ENCODE peak calls at places on chromosomes 12 and 14, in four cellular contexts. One of them, this sample, is unnamed.

GRCh38 chr12:39892146-39892545 is 213.7 kb downstream of the SLC2A13 start:
- DNase-seq in hepatic stellate cell: no peak
- DNase-seq in LHCN-M2: peak
- DNase-seq in NCI-H1105 treated with DMSO at 0.1 percent for 48 hours: no peak
- DNase-seq in this sample: no peak

GRCh38 chr12:75998292-75999063 is 33.1 kb downstream of the PHLDA1 start:
- DNase-seq in hepatic stellate cell: no peak
- DNase-seq in LHCN-M2: peak
- DNase-seq in NCI-H1105 treated with DMSO at 0.1 percent for 48 hours: no peak
- DNase-seq in this sample: no peak

GRCh38 chr14:58501214-58501816 is 73.8 kb downstream of the KIAA0586 start:
- DNase-seq in hepatic stellate cell: peak
- DNase-seq in LHCN-M2: peak
- DNase-seq in NCI-H1105 treated with DMSO at 0.1 percent for 48 hours: peak
- DNase-seq in this sample: peak

GRCh38 chr12:1318327-1319031 is 275.9 kb downstream of the FBXL14 start:
- DNase-seq in hepatic stellate cell: no peak
- DNase-seq in LHCN-M2: peak
- DNase-seq in NCI-H1105 treated with DMSO at 0.1 percent for 48 hours: peak
- DNase-seq in this sample: no peak

GRCh38 chr12:95204141-95204866 is 13.0 kb downstream of the FGD6 start:
- DNase-seq in hepatic stellate cell: peak
- DNase-seq in LHCN-M2: peak
- DNase-seq in NCI-H1105 treated with DMSO at 0.1 percent for 48 hours: no peak
- DNase-seq in this sample: peak

GRCh38 chr14:69763761-69764510 is 3.0 kb upstream of the SRSF5 start:
- DNase-seq in hepatic stellate cell: no peak
- DNase-seq in LHCN-M2: no peak
- DNase-seq in NCI-H1105 treated with DMSO at 0.1 percent for 48 hours: no peak
- DNase-seq in this sample: peak

GRCh38 chr12:131928080-131928764 is 854 bp upstream of the PUS1 start:
- DNase-seq in hepatic stellate cell: no peak
- DNase-seq in LHCN-M2: no peak
- DNase-seq in NCI-H1105 treated with DMSO at 0.1 percent for 48 hours: no peak
- DNase-seq in this sample: peak

GRCh38 chr14:105050551-105050897 is 14.7 kb downstream of the GPR132 start:
- DNase-seq in hepatic stellate cell: peak
- DNase-seq in LHCN-M2: no peak
- DNase-seq in NCI-H1105 treated with DMSO at 0.1 percent for 48 hours: peak
- DNase-seq in this sample: no peak

GRCh38 chr12:57157588-57158173 is 10.3 kb upstream of the LRP1-AS start:
- DNase-seq in hepatic stellate cell: no peak
- DNase-seq in LHCN-M2: no peak
- DNase-seq in NCI-H1105 treated with DMSO at 0.1 percent for 48 hours: no peak
- DNase-seq in this sample: no peak

GRCh38 chr12:122282066-122282465 is 15.8 kb upstream of the VPS33A start:
- DNase-seq in hepatic stellate cell: peak
- DNase-seq in LHCN-M2: peak
- DNase-seq in NCI-H1105 treated with DMSO at 0.1 percent for 48 hours: no peak
- DNase-seq in this sample: no peak

GRCh38 chr14:37202265-37202664 is 4.5 kb downstream of the MIPOL1 start:
- DNase-seq in hepatic stellate cell: no peak
- DNase-seq in LHCN-M2: peak
- DNase-seq in NCI-H1105 treated with DMSO at 0.1 percent for 48 hours: no peak
- DNase-seq in this sample: no peak

GRCh38 chr14:68244272-68244975 is 424.8 kb downstream of the RAD51B start:
- DNase-seq in hepatic stellate cell: no peak
- DNase-seq in LHCN-M2: no peak
- DNase-seq in NCI-H1105 treated with DMSO at 0.1 percent for 48 hours: no peak
- DNase-seq in this sample: no peak

GRCh38 chr12:3683670-3684069 is 69.2 kb downstream of the CRACR2A start:
- DNase-seq in hepatic stellate cell: peak
- DNase-seq in LHCN-M2: peak
- DNase-seq in NCI-H1105 treated with DMSO at 0.1 percent for 48 hours: peak
- DNase-seq in this sample: no peak

GRCh38 chr12:67449591-67450052 is 180.5 kb downstream of the CAND1 start:
- DNase-seq in hepatic stellate cell: no peak
- DNase-seq in LHCN-M2: no peak
- DNase-seq in NCI-H1105 treated with DMSO at 0.1 percent for 48 hours: no peak
- DNase-seq in this sample: peak

GRCh38 chr12:88237954-88238353 is 95.8 kb downstream of the TMTC3 start:
- DNase-seq in hepatic stellate cell: no peak
- DNase-seq in LHCN-M2: peak
- DNase-seq in NCI-H1105 treated with DMSO at 0.1 percent for 48 hours: no peak
- DNase-seq in this sample: peak

GRCh38 chr12:86697916-86698315 is 441.7 kb upstream of the MGAT4C start:
- DNase-seq in hepatic stellate cell: no peak
- DNase-seq in LHCN-M2: no peak
- DNase-seq in NCI-H1105 treated with DMSO at 0.1 percent for 48 hours: no peak
- DNase-seq in this sample: no peak

GRCh38 chr12:27163048-27163715 is 80.8 kb upstream of the C12orf71 start:
- DNase-seq in hepatic stellate cell: no peak
- DNase-seq in LHCN-M2: peak
- DNase-seq in NCI-H1105 treated with DMSO at 0.1 percent for 48 hours: no peak
- DNase-seq in this sample: peak

GRCh38 chr12:52942056-52942913 is 6.6 kb upstream of the KRT18 start:
- DNase-seq in hepatic stellate cell: no peak
- DNase-seq in LHCN-M2: no peak
- DNase-seq in NCI-H1105 treated with DMSO at 0.1 percent for 48 hours: no peak
- DNase-seq in this sample: no peak

GRCh38 chr12:131223171-131223761 is 269.6 kb downstream of the ADGRD1 start:
- DNase-seq in hepatic stellate cell: no peak
- DNase-seq in LHCN-M2: no peak
- DNase-seq in NCI-H1105 treated with DMSO at 0.1 percent for 48 hours: no peak
- DNase-seq in this sample: no peak

GRCh38 chr12:122023339-122024131 is 1.9 kb downstream of the BCL7A start:
- DNase-seq in hepatic stellate cell: peak
- DNase-seq in LHCN-M2: peak
- DNase-seq in NCI-H1105 treated with DMSO at 0.1 percent for 48 hours: peak
- DNase-seq in this sample: no peak

GRCh38 chr12:42585175-42585845 is 4.2 kb downstream of the PRICKLE1 start:
- DNase-seq in hepatic stellate cell: no peak
- DNase-seq in LHCN-M2: no peak
- DNase-seq in NCI-H1105 treated with DMSO at 0.1 percent for 48 hours: peak
- DNase-seq in this sample: no peak

GRCh38 chr14:77139540-77140342 is 1.9 kb downstream of the ZDHHC22 start:
- DNase-seq in hepatic stellate cell: peak
- DNase-seq in LHCN-M2: no peak
- DNase-seq in NCI-H1105 treated with DMSO at 0.1 percent for 48 hours: peak
- DNase-seq in this sample: peak

GRCh38 chr14:91220581-91221000 is 23.9 kb downstream of the GPR68 start:
- DNase-seq in hepatic stellate cell: no peak
- DNase-seq in LHCN-M2: no peak
- DNase-seq in NCI-H1105 treated with DMSO at 0.1 percent for 48 hours: no peak
- DNase-seq in this sample: no peak

GRCh38 chr12:34406228-34406995 is 384.1 kb downstream of the ALG10 start:
- DNase-seq in hepatic stellate cell: no peak
- DNase-seq in LHCN-M2: no peak
- DNase-seq in NCI-H1105 treated with DMSO at 0.1 percent for 48 hours: no peak
- DNase-seq in this sample: no peak

GRCh38 chr14:88791629-88792571 is 853 bp downstream of the EML5 start:
- DNase-seq in hepatic stellate cell: peak
- DNase-seq in LHCN-M2: no peak
- DNase-seq in NCI-H1105 treated with DMSO at 0.1 percent for 48 hours: peak
- DNase-seq in this sample: peak

This sample was measured in GM12865.